ENCODE peak calls at places on chromosomes 6 and 20, in ten cellular contexts. K is foreskin keratinocyte, Z is choroid plexus epithelial cell, T is dorsolateral prefrontal cortex, W is astrocyte, I is ascending aorta, Q is tibial nerve, B is fibroblast of lung, N is fibroblast of pulmonary artery, F is endodermal cell. G is an unnamed sample.

GRCh38 chr6:158799051-158799792 is 19.9 kb downstream of the EZR start:
- DNase-seq in K (no peak), Z (peak; percentile 21), T (no peak), W (peak; percentile 64), I (no peak), Q (no peak), B (peak; percentile 67), N (peak; percentile 59), F (peak; percentile 45), G (no peak)

GRCh38 chr6:28929887-28930620 is 6.3 kb upstream of the TRIM27 start:
- DNase-seq in K (no peak), Z (no peak), T (no peak), W (no peak), I (no peak), Q (no peak), B (no peak), N (no peak), F (no peak), G (no peak)

GRCh38 chr20:14288341-14289330 is 48.8 kb downstream of the FLRT3 start:
- DNase-seq in K (peak; percentile 99), Z (peak; percentile 21), T (no peak), W (peak; percentile 25), I (no peak), Q (no peak), B (peak; percentile 12), N (peak; percentile 21), F (no peak), G (no peak)

GRCh38 chr6:22145823-22146379 is 150.9 kb downstream of the PRL start:
- DNase-seq in K (no peak), Z (peak; percentile 83), T (peak; percentile 92), W (peak; percentile 82), I (no peak), Q (peak; percentile 9), B (peak; percentile 82), N (peak; percentile 65), F (peak; percentile 73), G (no peak)

GRCh38 chr6:1445650-1446645 is 56.6 kb downstream of the FOXF2 start:
- DNase-seq in K (no peak), Z (no peak), T (no peak), W (no peak), I (no peak), Q (no peak), B (no peak), N (no peak), F (no peak), G (peak; percentile 74)

GRCh38 chr6:113999284-113999683 is 28.3 kb upstream of the HDAC2 start:
- DNase-seq in K (no peak), Z (no peak), T (no peak), W (no peak), I (no peak), Q (no peak), B (no peak), N (no peak), F (no peak), G (no peak)

GRCh38 chr6:147618457-147618856 is 110.0 kb downstream of the SAMD5 start:
- DNase-seq in K (no peak), Z (no peak), T (no peak), W (no peak), I (no peak), Q (no peak), B (no peak), N (no peak), F (no peak), G (no peak)

GRCh38 chr6:158631678-158632537 is 12.6 kb downstream of the DYNLT1 start:
- DNase-seq in K (no peak), Z (peak; percentile 93), T (no peak), W (peak; percentile 89), I (peak; percentile 85), Q (no peak), B (peak; percentile 90), N (peak; percentile 89), F (peak; percentile 37), G (peak; percentile 68)

GRCh38 chr6:167898673-167899311 is 72.1 kb downstream of the AFDN start:
- DNase-seq in K (no peak), Z (peak; percentile 75), T (no peak), W (peak; percentile 39), I (no peak), Q (no peak), B (peak; percentile 75), N (peak; percentile 70), F (no peak), G (no peak)

DNA sequence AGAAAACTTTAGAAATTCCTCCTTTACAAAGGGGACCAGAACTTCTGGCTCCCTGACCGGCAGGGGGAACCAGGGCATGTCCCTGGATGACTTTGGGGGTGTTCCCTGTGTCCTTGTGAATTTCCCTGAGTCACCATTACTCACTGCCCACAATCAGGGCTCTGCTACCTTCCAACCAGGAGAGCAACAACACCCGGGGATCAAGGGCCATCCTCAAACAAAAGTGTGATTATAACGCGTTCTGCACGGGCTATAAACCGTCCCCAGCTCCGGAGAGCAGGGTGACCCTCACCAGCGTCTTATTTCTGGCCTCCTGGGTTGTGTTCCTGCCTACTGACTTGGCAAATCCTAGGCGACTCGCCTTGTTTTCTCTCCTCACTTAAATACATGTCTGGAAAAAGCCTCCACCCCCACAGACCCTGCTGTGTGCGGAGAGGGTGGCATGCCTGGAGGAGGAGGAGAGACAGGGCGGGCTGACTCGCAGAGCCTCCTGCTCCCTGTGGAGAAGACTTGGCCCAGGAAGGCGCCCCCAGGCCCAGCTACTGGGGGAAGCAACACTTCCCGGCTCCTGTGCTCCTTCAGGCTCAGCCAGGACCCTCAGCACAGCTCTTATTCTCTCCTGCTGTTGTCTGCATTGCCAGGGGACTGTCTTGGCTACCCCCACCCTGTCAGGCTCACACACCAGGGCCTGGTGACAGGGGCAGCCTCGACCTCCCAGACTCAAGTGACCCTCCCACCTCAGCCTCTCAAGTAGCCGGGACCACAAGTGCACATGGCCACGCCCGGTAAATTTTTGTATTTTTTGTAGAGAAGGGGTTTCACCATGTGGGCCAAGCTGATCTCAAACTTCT is 54.1 kb downstream of the FGD2 start:
- DNase-seq in K (peak; percentile 91), Z (peak; percentile 94), T (peak; percentile 40), W (peak; percentile 95), I (peak; percentile 79), Q (peak; percentile 52), B (peak; percentile 95), N (peak; percentile 96), F (peak; percentile 94), G (peak; percentile 89)
- TF ChIP-seq CTCF in K (peak; percentile 95), Z (peak; percentile 83), T (peak; percentile 12), W (peak; percentile 72), I (peak; percentile 26), Q (peak; percentile 62), B (peak; percentile 78), N (peak; percentile 80), F (peak; percentile 84), G (peak; percentile 72)

GRCh38 chr20:47710665-47711045 is 74.6 kb downstream of the SULF2 start:
- DNase-seq in K (no peak), Z (no peak), T (no peak), W (no peak), I (no peak), Q (no peak), B (no peak), N (no peak), F (no peak), G (no peak)
- TF ChIP-seq CTCF in K (no peak), Z (no peak), T (no peak), W (no peak), I (no peak), Q (no peak), B (no peak), N (no peak), F (no peak), G (no peak)

DNA sequence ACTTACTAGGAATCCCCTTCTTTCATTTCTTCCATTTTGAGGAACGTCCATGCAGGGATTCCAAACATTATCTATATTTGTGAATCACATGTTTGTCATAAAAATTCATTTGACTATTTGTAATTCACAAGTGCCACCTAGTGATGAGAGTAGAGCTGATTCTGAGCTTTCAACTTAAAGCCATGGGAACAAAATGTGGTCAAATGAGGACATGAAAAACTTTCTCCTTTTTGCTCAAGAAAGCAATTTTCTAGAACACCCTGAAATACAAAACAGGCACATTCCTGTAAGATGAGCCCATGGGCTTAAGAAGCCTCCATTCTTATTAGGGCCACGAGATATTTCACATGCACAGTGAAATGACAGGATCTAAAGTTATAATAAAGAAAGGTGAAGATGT is 12.3 kb downstream of the MAP3K7 start:
- DNase-seq in K (no peak), Z (peak; percentile 85), T (no peak), W (peak; percentile 1), I (no peak), Q (no peak), B (peak; percentile 48), N (peak; percentile 45), F (no peak), G (no peak)
- TF ChIP-seq CTCF in K (peak; percentile 41), Z (peak; percentile 43), T (no peak), W (no peak), I (no peak), Q (no peak), B (peak; percentile 6), N (peak; percentile 23), F (no peak), G (peak; percentile 23)

DNA sequence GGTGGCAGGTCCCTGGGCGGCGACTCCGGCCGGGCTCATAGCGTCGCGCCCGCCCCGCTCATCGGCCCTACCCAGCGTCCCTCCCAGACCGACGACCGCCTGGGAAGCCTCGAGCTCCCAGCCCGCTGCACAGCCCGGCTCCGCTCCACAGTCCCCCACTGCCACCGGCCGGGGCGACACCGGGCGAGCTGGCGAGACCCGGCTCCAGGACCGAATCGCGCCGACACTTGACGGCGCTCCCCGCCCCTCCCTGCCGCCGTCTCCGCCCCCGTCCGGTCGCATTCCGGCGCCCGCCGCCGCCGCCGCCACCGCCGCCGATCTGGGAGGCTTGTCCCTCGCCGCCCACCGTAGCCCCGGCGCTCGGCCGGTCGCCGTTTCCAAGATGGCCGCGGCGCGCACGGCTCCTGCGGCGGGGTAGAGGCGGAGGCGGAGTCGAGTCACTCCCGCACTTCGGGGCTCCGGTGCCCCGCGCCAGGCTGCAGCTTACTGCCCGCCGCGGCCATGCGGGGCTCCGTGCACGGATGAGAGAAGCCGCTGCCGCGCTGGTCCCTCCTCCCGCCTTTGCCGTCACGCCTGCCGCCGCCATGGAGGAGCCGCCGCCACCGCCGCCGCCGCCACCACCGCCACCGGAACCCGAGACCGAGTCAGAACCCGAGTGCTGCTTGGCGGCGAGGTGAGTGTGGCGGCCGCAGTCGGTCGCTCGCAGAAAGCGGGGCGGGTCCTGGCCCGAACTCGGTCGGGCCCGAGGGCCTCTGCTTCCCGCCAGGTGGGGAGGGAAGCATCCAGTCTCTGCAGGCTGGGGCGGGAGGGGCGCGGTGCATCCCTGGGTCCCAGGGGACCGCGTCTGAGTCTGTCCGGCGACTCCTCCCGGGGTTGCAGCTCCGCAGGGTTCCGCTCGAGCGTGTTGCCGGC is at the start of gene MAP3K4:
- DNase-seq in K (no peak), Z (peak; percentile 79), T (peak; percentile 58), W (peak; percentile 63), I (peak; percentile 88), Q (peak; percentile 52), B (peak; percentile 77), N (peak; percentile 81), F (peak; percentile 90), G (peak; percentile 94)
- TF ChIP-seq CTCF in K (peak; percentile 11), Z (no peak), T (no peak), W (no peak), I (no peak), Q (no peak), B (no peak), N (no peak), F (no peak), G (peak; percentile 16)

DNA sequence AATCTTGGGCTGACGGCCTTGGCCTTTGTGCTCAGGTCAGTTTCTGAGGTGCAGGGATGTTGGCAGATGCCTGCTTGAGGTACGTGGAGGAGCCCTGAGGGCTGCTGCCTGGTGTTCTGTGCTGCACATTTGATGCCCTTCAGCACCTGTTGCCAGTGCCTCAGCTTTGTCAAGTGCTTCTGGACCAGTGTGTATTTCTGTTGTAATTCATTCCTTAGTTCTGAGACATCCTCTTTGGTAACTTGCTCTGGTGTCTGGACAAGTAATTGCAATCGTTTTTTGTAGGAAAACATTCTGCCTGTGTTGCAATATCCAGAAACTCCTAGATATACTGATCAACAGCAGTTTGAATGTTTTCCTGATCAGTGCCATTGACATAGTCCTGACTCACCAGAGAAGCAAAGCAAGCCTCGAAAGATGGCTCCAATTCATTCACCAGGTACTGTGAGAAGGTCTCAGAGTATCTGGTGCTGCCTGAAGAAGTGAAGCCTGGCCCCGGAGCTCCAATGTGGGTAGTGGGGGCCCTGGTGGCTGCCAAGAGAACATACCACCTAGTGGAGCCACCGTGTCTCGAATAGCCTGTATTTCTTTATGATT is 26.7 kb downstream of the ZNF337 start:
- DNase-seq in K (peak; percentile 86), Z (peak; percentile 84), T (no peak), W (peak; percentile 43), I (no peak), Q (no peak), B (peak; percentile 85), N (peak; percentile 70), F (peak; percentile 76), G (no peak)
- TF ChIP-seq CTCF in K (peak; percentile 23), Z (peak; percentile 51), T (no peak), W (no peak), I (no peak), Q (no peak), B (peak; percentile 20), N (no peak), F (peak; percentile 75), G (no peak)

G was measured in osteocyte.